ENCODE peak calls at places on chromosomes 16 and 17, in five cellular contexts. U is A549, G is fibroblast of lung, Q is B cell, B is BE2C. H is an unnamed sample.
A peak's percentile ranks its signal among the peaks of the same experiment; 100 is the strongest.

GRCh38 chr17:46764709-46765401 is 53.6 kb downstream of the WNT3 start:
- DNase-seq in U (no peak), G (peak; percentile 69), Q (no peak), B (peak; percentile 71), H (no peak)

GRCh38 chr17:48162946-48163506 is 55.5 kb downstream of the SNX11 start:
- DNase-seq in U (peak; percentile 43), G (no peak), Q (no peak), B (peak; percentile 49), H (no peak)

GRCh38 chr17:77409282-77410161 is 268.8 kb downstream of the SEC14L1 start:
- DNase-seq in U (no peak), G (peak; percentile 83), Q (peak; percentile 53), B (no peak), H (peak; percentile 69)

GRCh38 chr17:1590747-1591473 is 28.3 kb upstream of the PITPNA start:
- DNase-seq in U (no peak), G (no peak), Q (peak; percentile 21), B (no peak), H (no peak)

GRCh38 chr17:520447-521167 is 168.0 kb upstream of the RPH3AL start:
- DNase-seq in U (no peak), G (no peak), Q (no peak), B (no peak), H (no peak)

GRCh38 chr17:74732042-74732846 is 4.8 kb upstream of the RAB37 start:
- DNase-seq in U (no peak), G (no peak), Q (no peak), B (no peak), H (no peak)

GRCh38 chr16:88876942-88877526 is 10.6 kb upstream of the PABPN1L start:
- DNase-seq in U (no peak), G (no peak), Q (no peak), B (no peak), H (no peak)

GRCh38 chr17:19002805-19003542 is 1.6 kb downstream of the FAM83G start:
- DNase-seq in U (no peak), G (peak; percentile 17), Q (no peak), B (no peak), H (peak; percentile 34)

GRCh38 chr16:11229906-11230305 is 26.1 kb downstream of the SOCS1 start:
- DNase-seq in U (no peak), G (no peak), Q (no peak), B (no peak), H (no peak)

GRCh38 chr17:49371178-49371834 is 9.3 kb upstream of the ZNF652 start:
- DNase-seq in U (no peak), G (no peak), Q (no peak), B (no peak), H (no peak)

GRCh38 chr16:52991572-52991971 is 61.1 kb downstream of the CHD9NB start:
- DNase-seq in U (no peak), G (no peak), Q (no peak), B (no peak), H (no peak)

GRCh38 chr17:66716236-66717026 is 118.5 kb upstream of the CACNG5 start:
- DNase-seq in U (no peak), G (peak; percentile 43), Q (no peak), B (peak; percentile 26), H (no peak)

GRCh38 chr16:23026777-23027362 is 122.4 kb downstream of the USP31 start:
- DNase-seq in U (no peak), G (no peak), Q (no peak), B (no peak), H (peak; percentile 12)

GRCh38 chr16:4373909-4374742 is 2.5 kb downstream of the VASN start:
- DNase-seq in U (peak; percentile 36), G (peak; percentile 95), Q (no peak), B (peak; percentile 21), H (no peak)

GRCh38 chr16:19130852-19131808 is 17.4 kb downstream of the ITPRIPL2 start:
- DNase-seq in U (no peak), G (peak; percentile 77), Q (no peak), B (no peak), H (no peak)

GRCh38 chr17:50055426-50056216 is at the start of gene ITGA3:
- DNase-seq in U (peak; percentile 93), G (peak; percentile 86), Q (no peak), B (peak; percentile 67), H (peak; percentile 68)

GRCh38 chr17:75517277-75517865 is 1.0 kb downstream of the TSEN54 start:
- DNase-seq in U (peak; percentile 81), G (no peak), Q (no peak), B (no peak), H (peak; percentile 66)

GRCh38 chr16:86872126-86872525 is 293.8 kb downstream of the FOXL1 start:
- DNase-seq in U (no peak), G (no peak), Q (no peak), B (no peak), H (no peak)

GRCh38 chr16:56611281-56611833 is 3.0 kb downstream of the MT2A start:
- DNase-seq in U (no peak), G (peak; percentile 74), Q (peak; percentile 1), B (no peak), H (no peak)

GRCh38 chr17:72677714-72678390 is 414.6 kb downstream of the SLC39A11 start:
- DNase-seq in U (no peak), G (no peak), Q (no peak), B (no peak), H (no peak)

GRCh38 chr17:1880851-1881630 is 51.2 kb downstream of the RPA1 start:
- DNase-seq in U (no peak), G (no peak), Q (no peak), B (no peak), H (no peak)

GRCh38 chr16:9603316-9603715 is 511.9 kb downstream of the HAPSTR1 start:
- DNase-seq in U (no peak), G (no peak), Q (no peak), B (no peak), H (no peak)

GRCh38 chr16:84839054-84839453 is 19.3 kb downstream of the CRISPLD2 start:
- DNase-seq in U (no peak), G (peak; percentile 84), Q (no peak), B (no peak), H (no peak)

GRCh38 chr17:20009052-20009301 is 182 bp upstream of the SPECC1 start:
- DNase-seq in U (peak; percentile 76), G (no peak), Q (no peak), B (no peak), H (no peak)

DNA sequence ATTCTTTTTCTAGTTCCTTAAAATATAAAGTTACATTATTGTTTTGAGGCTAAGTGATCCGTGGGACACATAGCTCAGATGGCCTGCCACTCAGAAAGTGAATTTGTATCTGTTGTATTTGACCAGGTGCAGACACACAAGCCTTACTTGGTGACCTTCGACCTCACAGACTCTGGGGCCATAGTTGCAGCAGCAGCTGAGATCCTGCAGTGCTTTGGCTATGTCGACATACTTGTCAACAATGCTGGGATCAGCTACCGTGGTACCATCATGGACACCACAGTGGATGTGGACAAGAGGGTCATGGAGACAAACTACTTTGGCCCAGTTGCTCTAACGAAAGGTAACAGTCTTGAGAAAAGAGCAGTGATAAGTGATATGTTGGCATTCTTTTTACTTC is 30.5 kb downstream of the TMEM11 start:
- DNase-seq in U (no peak), G (no peak), Q (no peak), B (no peak), H (no peak)
- TF ChIP-seq CTCF in U (no peak), G (no peak), Q (no peak), B (no peak), H (no peak)

GRCh38 chr17:78966123-78966813 is 13.5 kb downstream of the LGALS3BP start:
- DNase-seq in U (no peak), G (no peak), Q (no peak), B (no peak), H (no peak)

GRCh38 chr17:78967782-78968362 is 11.9 kb downstream of the LGALS3BP start:
- DNase-seq in U (no peak), G (no peak), Q (no peak), B (no peak), H (no peak)

GRCh38 chr17:78966906-78967600 is 12.7 kb downstream of the LGALS3BP start:
- DNase-seq in U (no peak), G (no peak), Q (no peak), B (no peak), H (no peak)

GRCh38 chr17:78963378-78963777 is 16.3 kb downstream of the LGALS3BP start:
- DNase-seq in U (no peak), G (no peak), Q (no peak), B (no peak), H (no peak)

GRCh38 chr17:78965369-78965982 is 14.2 kb downstream of the LGALS3BP start:
- DNase-seq in U (no peak), G (no peak), Q (no peak), B (no peak), H (no peak)
- TF ChIP-seq CTCF in U (no peak), G (no peak), Q (no peak), B (no peak), H (no peak)

GRCh38 chr16:13875614-13876284 is 44.2 kb upstream of the ERCC4 start:
- DNase-seq in U (no peak), G (no peak), Q (no peak), B (no peak), H (no peak)

GRCh38 chr16:13873835-13874438 is 46.0 kb upstream of the ERCC4 start:
- DNase-seq in U (peak; percentile 29), G (peak; percentile 29), Q (no peak), B (peak; percentile 19), H (no peak)
- TF ChIP-seq CTCF in U (peak; percentile 54), G (peak; percentile 41), Q (no peak), B (peak; percentile 71), H (no peak)

DNA sequence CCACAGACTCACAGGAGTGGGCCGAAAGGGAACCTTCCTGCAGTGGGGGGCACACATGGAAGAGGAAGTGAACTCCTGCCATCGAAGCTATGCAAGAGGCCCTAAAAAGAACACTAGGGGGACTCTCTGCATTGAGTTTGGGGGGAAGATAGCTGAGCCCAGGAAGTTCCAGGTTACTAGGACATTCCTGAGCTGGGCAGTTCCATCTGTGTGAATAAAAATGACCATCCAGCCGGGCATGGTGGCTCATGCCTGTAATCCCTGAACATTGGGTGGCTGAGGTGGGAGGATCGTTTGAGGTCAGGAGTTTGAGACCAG is 211.8 kb downstream of the ZNF423 start:
- DNase-seq in U (no peak), G (peak; percentile 37), Q (no peak), B (no peak), H (no peak)
- TF ChIP-seq CTCF in U (no peak), G (peak; percentile 49), Q (no peak), B (peak; percentile 32), H (no peak)

GRCh38 chr17:10313037-10313672 is 59.7 kb downstream of the MYH13 start:
- DNase-seq in U (no peak), G (no peak), Q (peak; percentile 34), B (no peak), H (no peak)
- TF ChIP-seq CTCF in U (no peak), G (no peak), Q (no peak), B (no peak), H (no peak)

DNA sequence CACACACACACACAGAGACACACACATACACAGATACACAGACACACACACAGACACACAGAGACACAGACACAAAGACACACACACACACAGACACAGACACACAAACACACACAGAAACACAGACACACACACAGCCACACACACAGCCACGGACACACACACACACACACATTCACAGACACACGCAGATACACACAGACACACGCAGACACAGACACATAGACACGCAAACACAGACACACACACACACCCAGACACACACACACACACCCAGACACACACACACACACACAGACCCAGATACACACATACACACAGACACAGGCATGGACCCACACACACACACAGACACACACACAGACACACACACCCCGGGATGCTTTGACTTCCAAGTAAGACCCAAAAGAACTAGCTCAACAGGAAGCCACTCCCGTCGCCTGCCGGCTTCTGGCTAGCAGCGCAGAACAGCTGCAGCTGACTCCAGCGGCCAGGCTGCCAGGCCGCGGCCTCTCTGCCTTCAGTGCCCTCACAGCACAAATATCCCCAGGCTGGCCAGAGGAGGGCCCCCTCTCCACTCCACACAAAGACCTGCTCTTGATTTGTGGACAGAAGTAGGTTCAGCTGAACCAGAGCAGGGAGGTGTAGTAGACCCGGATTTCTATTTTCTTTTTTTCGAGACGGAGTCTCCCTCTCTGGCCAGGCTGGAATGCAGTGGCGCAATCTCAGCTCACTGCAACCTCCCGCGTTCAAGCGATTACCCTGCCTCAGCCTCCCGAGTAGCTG is 6.0 kb upstream of the CHRNE start:
- DNase-seq in U (peak; percentile 86), G (peak; percentile 96), Q (peak; percentile 83), B (peak; percentile 85), H (peak; percentile 88)
- TF ChIP-seq CTCF in U (peak; percentile 85), G (peak; percentile 84), Q (peak; percentile 74), B (peak; percentile 71), H (peak; percentile 80)

H was measured in activated CD8-positive, alpha-beta T cell treated with anti-CD3 and anti-CD28 coated beads for 36 hours.